ENCODE peak calls at places on chromosomes 1 and 21, in ten cellular contexts. M, N, R, U, S, G, Q, K, I and W are unnamed samples.
A peak's percentile ranks its signal among the peaks of the same experiment; 100 is the strongest.

GRCh38 chr1:51840743-51841461 is 37.6 kb downstream of the NRDC start:
- DNase-seq in M (no peak), N (no peak), R (no peak), U (peak; percentile 3), S (no peak), G (peak; percentile 3), Q (no peak), K (no peak), I (no peak), W (no peak)

GRCh38 chr1:59691261-59691660 is 123.5 kb upstream of the HOOK1 start:
- DNase-seq in M (no peak), N (peak; percentile 67), R (no peak), U (no peak), S (no peak), G (no peak), Q (no peak), K (no peak), I (no peak), W (peak; percentile 33)

GRCh38 chr1:211738709-211739301 is 63.4 kb upstream of the NEK2 start:
- DNase-seq in M (peak; percentile 60), N (no peak), R (no peak), U (peak; percentile 62), S (no peak), G (peak; percentile 29), Q (peak; percentile 37), K (no peak), I (no peak), W (no peak)

GRCh38 chr1:232571523-232571922 is 58.4 kb downstream of the SIPA1L2 start:
- DNase-seq in M (peak; percentile 7), N (peak; percentile 21), R (peak; percentile 2), U (no peak), S (no peak), G (peak; percentile 33), Q (peak; percentile 40), K (no peak), I (no peak), W (no peak)

GRCh38 chr21:33976980-33977720 is 61.5 kb upstream of the ATP5PO start:
- DNase-seq in M (no peak), N (peak; percentile 33), R (no peak), U (no peak), S (no peak), G (no peak), Q (no peak), K (no peak), I (peak; percentile 13), W (no peak)

GRCh38 chr1:97243973-97244560 is 522.5 kb downstream of the PTBP2 start:
- DNase-seq in M (peak; percentile 5), N (peak; percentile 58), R (peak; percentile 40), U (no peak), S (peak; percentile 12), G (peak; percentile 49), Q (peak; percentile 9), K (peak; percentile 15), I (no peak), W (peak; percentile 15)

GRCh38 chr1:65494671-65495070 is 74.2 kb downstream of the LEPR start:
- DNase-seq in M (no peak), N (no peak), R (no peak), U (no peak), S (no peak), G (no peak), Q (no peak), K (no peak), I (no peak), W (no peak)

GRCh38 chr1:203150511-203151297 is 23.2 kb downstream of the ADORA1 start:
- DNase-seq in M (no peak), N (no peak), R (no peak), U (no peak), S (no peak), G (no peak), Q (no peak), K (no peak), I (no peak), W (no peak)

GRCh38 chr1:20597650-20598049 is 8.8 kb downstream of the CDA start:
- DNase-seq in M (no peak), N (no peak), R (no peak), U (no peak), S (no peak), G (no peak), Q (no peak), K (no peak), I (no peak), W (no peak)

GRCh38 chr21:45950740-45951515 is 30.6 kb upstream of the COL6A1 start:
- DNase-seq in M (peak; percentile 58), N (peak; percentile 64), R (peak; percentile 73), U (peak; percentile 75), S (peak; percentile 12), G (peak; percentile 76), Q (peak; percentile 25), K (peak; percentile 51), I (no peak), W (no peak)

GRCh38 chr1:178509608-178510007 is 3.3 kb upstream of the TEX35 start:
- DNase-seq in M (no peak), N (no peak), R (no peak), U (no peak), S (no peak), G (no peak), Q (no peak), K (no peak), I (no peak), W (no peak)

GRCh38 chr1:238652346-238652968 is 733.9 kb upstream of the CHRM3 start:
- DNase-seq in M (peak; percentile 56), N (peak; percentile 89), R (peak; percentile 79), U (no peak), S (no peak), G (peak; percentile 62), Q (peak; percentile 95), K (no peak), I (no peak), W (no peak)

GRCh38 chr1:24717867-24718650 is 27.2 kb upstream of the CLIC4 start:
- DNase-seq in M (no peak), N (peak; percentile 9), R (no peak), U (no peak), S (no peak), G (no peak), Q (no peak), K (no peak), I (no peak), W (no peak)

GRCh38 chr21:45579383-45580180 is 37.3 kb upstream of the SLC19A1 start:
- DNase-seq in M (no peak), N (no peak), R (no peak), U (no peak), S (no peak), G (no peak), Q (no peak), K (no peak), I (peak; percentile 3), W (no peak)

GRCh38 chr1:26771285-26771642 is 16.5 kb upstream of the PIGV start:
- DNase-seq in M (no peak), N (no peak), R (no peak), U (no peak), S (no peak), G (no peak), Q (no peak), K (no peak), I (no peak), W (no peak)
- H3K4me1 ChIP-seq in M (peaks cover 41% of the 10 kb centered on the region), N (peaks cover 43% of the 10 kb centered on the region), R (peaks cover 53% of the 10 kb centered on the region), U (peaks cover 41% of the 10 kb centered on the region), S (peaks cover 21% of the 10 kb centered on the region), G (peaks cover 45% of the 10 kb centered on the region), Q (peaks cover 46% of the 10 kb centered on the region), K (peaks cover 21% of the 10 kb centered on the region), I (no peaks in the 10 kb centered on the region), W (no peaks in the 10 kb centered on the region)

DNA sequence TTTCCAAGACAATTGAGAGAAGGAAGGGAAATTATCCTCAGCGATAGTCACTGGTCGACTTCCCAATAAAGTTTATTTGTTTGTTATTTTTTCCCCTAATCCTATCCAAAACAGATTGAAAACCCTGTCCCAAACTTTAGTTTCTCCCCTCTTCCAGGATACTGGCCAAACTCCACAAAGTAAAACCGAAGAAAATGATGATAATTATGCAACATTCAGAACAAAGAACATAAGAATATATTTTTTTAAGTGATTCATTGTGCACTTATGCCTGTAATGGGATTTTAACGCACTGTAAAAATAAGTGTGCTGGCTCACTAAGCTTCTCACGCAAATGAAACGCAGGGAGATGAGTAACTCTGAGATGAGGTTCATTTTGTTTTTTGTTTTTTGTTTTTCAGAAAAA is 6.0 kb downstream of the GLIS1 start:
- DNase-seq in M (peak; percentile 24), N (peak; percentile 95), R (peak; percentile 93), U (no peak), S (no peak), G (peak; percentile 81), Q (peak; percentile 96), K (no peak), I (no peak), W (no peak)
- TF ChIP-seq EZH2 in M (no peak), N (no peak), R (no peak), U (no peak), S (no peak), G (no peak), Q (no peak), K (no peak), I (no peak), W (no peak)

GRCh38 chr1:228450200-228450599 is 33.5 kb upstream of the TRIM17 start:
- DNase-seq in M (no peak), N (no peak), R (no peak), U (no peak), S (no peak), G (no peak), Q (no peak), K (no peak), I (no peak), W (no peak)

GRCh38 chr1:228448372-228448771 is 31.7 kb upstream of the TRIM17 start:
- DNase-seq in M (no peak), N (no peak), R (no peak), U (peak; percentile 27), S (no peak), G (no peak), Q (no peak), K (no peak), I (no peak), W (no peak)

GRCh38 chr1:228445867-228446584 is 29.4 kb upstream of the TRIM17 start:
- DNase-seq in M (no peak), N (peak; percentile 61), R (peak; percentile 70), U (peak; percentile 18), S (no peak), G (no peak), Q (peak; percentile 31), K (peak; percentile 69), I (peak; percentile 70), W (peak; percentile 78)

GRCh38 chr1:228445524-228445866 is 28.8 kb upstream of the TRIM17 start:
- DNase-seq in M (no peak), N (no peak), R (no peak), U (no peak), S (no peak), G (no peak), Q (no peak), K (no peak), I (no peak), W (no peak)

GRCh38 chr1:228446849-228447248 is 30.2 kb upstream of the TRIM17 start:
- DNase-seq in M (no peak), N (no peak), R (no peak), U (no peak), S (no peak), G (no peak), Q (no peak), K (no peak), I (no peak), W (peak; percentile 55)
- H3K27me3 ChIP-seq in M (peaks cover 3% of the 10 kb centered on the region), N (peaks cover 7% of the 10 kb centered on the region), R (peaks cover 57% of the 10 kb centered on the region), U (no peaks in the 10 kb centered on the region), S (no peaks in the 10 kb centered on the region), G (no peaks in the 10 kb centered on the region), Q (peaks cover 29% of the 10 kb centered on the region), K (peaks cover 6% of the 10 kb centered on the region), I (peaks cover 51% of the 10 kb centered on the region), W (peaks cover 73% of the 10 kb centered on the region)

DNA sequence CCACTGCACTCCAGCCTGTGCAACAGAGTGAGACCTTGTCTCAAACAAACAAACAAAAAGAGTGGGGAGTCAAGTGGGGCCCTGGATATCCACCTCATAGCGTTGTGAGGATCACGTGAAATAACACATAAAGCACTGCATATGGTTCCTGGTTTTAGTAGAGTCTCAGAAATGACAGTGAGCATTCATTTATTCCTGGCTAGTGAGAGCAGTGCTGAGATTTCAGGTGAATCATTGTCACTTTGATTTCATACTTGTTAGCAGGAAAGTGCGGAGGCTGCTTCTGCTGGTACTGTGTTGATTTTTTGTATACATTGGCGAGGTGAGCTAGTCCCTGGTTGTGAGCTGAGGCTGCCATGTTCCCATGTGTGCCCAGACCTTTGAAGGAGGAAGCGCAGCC is 22.9 kb downstream of the ARHGEF10L start:
- DNase-seq in M (no peak), N (no peak), R (no peak), U (no peak), S (no peak), G (no peak), Q (no peak), K (no peak), I (no peak), W (no peak)
- H3K4me1 ChIP-seq in M (peaks cover 14% of the 10 kb centered on the region), N (peaks cover 7% of the 10 kb centered on the region), R (peaks cover 36% of the 10 kb centered on the region), U (peaks cover 53% of the 10 kb centered on the region), S (peaks cover 23% of the 10 kb centered on the region), G (peaks cover 46% of the 10 kb centered on the region), Q (peaks cover 19% of the 10 kb centered on the region), K (peaks cover 33% of the 10 kb centered on the region), I (peaks cover 52% of the 10 kb centered on the region), W (peaks cover 27% of the 10 kb centered on the region)